ENCODE peak calls at places on chromosome 12, in seven cellular contexts. R is CD8-positive, alpha-beta memory T cell; K is left ventricle myocardium inferior; I is Panc1; W is GM23338; D is stomach; G is heart left ventricle. S is an unnamed sample.

GRCh38 chr12:109864916-109865315 is 15.4 kb downstream of the GLTP start:
- DNase-seq in D (no peak), I (no peak), G (no peak), W (peak; percentile 44), K (no peak), R (no peak), S (no peak)

GRCh38 chr12:114220311-114220710 is 185.6 kb downstream of the TBX5 start:
- DNase-seq in K (no peak), R (no peak), W (peak; percentile 58), G (no peak), D (no peak), I (no peak), S (no peak)

GRCh38 chr12:10722502-10722904 is 620 bp downstream of the YBX3 start:
- DNase-seq in G (peak; percentile 63), D (peak; percentile 43), R (peak; percentile 56), K (peak; percentile 52), W (no peak), I (no peak), S (no peak)

GRCh38 chr12:79217306-79217705 is 352.7 kb downstream of the SYT1 start:
- DNase-seq in D (no peak), R (no peak), W (peak; percentile 17), I (no peak), G (no peak), K (no peak), S (no peak)

GRCh38 chr12:31828057-31828456 is 99.2 kb upstream of the AMN1 start:
- DNase-seq in W (no peak), G (no peak), R (peak; percentile 7), K (no peak), I (no peak), D (no peak), S (no peak)

GRCh38 chr12:85866929-85867776 is 6.9 kb upstream of the NTS start:
- DNase-seq in G (no peak), W (peak; percentile 76), D (no peak), K (no peak), I (peak; percentile 22), R (no peak), S (no peak)

GRCh38 chr12:89827592-89827991 is 119.0 kb upstream of the ATP2B1 start:
- DNase-seq in R (no peak), G (no peak), K (no peak), I (no peak), D (no peak), W (no peak), S (no peak)

GRCh38 chr12:25187781-25188180 is 7.2 kb downstream of the DNAI7 start:
- DNase-seq in R (no peak), W (no peak), G (no peak), D (no peak), K (no peak), I (no peak), S (no peak)

GRCh38 chr12:14948672-14949071 is 10.3 kb upstream of the ERP27 start:
- DNase-seq in W (peak; percentile 55), K (no peak), R (peak; percentile 81), I (no peak), G (no peak), D (no peak), S (no peak)

GRCh38 chr12:54173066-54173726 is 15.6 kb downstream of the SMUG1 start:
- DNase-seq in K (peak; percentile 40), W (peak; percentile 78), D (peak; percentile 52), R (peak; percentile 9), G (no peak), I (no peak), S (peak; percentile 47)

GRCh38 chr12:93571360-93571853 is 1.1 kb upstream of the SOCS2 start:
- DNase-seq in I (no peak), G (peak; percentile 84), K (peak; percentile 78), W (peak; percentile 85), R (peak; percentile 60), D (peak; percentile 66), S (no peak)

GRCh38 chr12:51242150-51242549 is 3.5 kb downstream of the DAZAP2 start:
- DNase-seq in R (no peak), G (peak; percentile 53), I (no peak), D (no peak), W (no peak), K (peak; percentile 33), S (no peak)

GRCh38 chr12:57093412-57094193 is 4.7 kb downstream of the NAB2 start:
- DNase-seq in I (no peak), R (peak; percentile 44), K (peak; percentile 75), G (peak; percentile 79), D (peak; percentile 55), W (peak; percentile 81), S (peak; percentile 69)

GRCh38 chr12:107645630-107646333 is 39.8 kb upstream of the PWP1 start:
- DNase-seq in G (no peak), I (no peak), K (no peak), W (peak; percentile 88), R (no peak), D (no peak), S (no peak)

GRCh38 chr12:100794441-100795192 is at the start of gene ANO4:
- DNase-seq in W (peak; percentile 42), D (no peak), R (no peak), G (no peak), K (no peak), I (no peak), S (peak; percentile 66)

GRCh38 chr12:111781085-111781658 is 14.4 kb downstream of the ALDH2 start:
- DNase-seq in R (no peak), I (no peak), K (no peak), G (no peak), D (no peak), W (no peak), S (no peak)

GRCh38 chr12:53219956-53220856 is 11.8 kb downstream of the RARG start:
- DNase-seq in D (peak; percentile 72), G (peak; percentile 49), R (peak; percentile 74), K (peak; percentile 71), I (peak; percentile 72), W (peak; percentile 80), S (peak; percentile 53)

GRCh38 chr12:75738486-75738885 is 227.1 kb upstream of the KRR1 start:
- DNase-seq in G (no peak), W (no peak), R (no peak), I (no peak), D (no peak), K (no peak), S (no peak)

GRCh38 chr12:60173213-60174170 is 577.7 kb downstream of the SLC16A7 start:
- DNase-seq in W (peak; percentile 4), K (no peak), I (no peak), R (no peak), D (no peak), G (no peak), S (no peak)

GRCh38 chr12:56014205-56014604 is 6.6 kb upstream of the IKZF4 start:
- DNase-seq in I (no peak), G (no peak), K (no peak), W (no peak), R (no peak), D (no peak), S (no peak)

GRCh38 chr12:61713121-61713520 is 547.1 kb upstream of the USP15 start:
- DNase-seq in K (no peak), R (no peak), D (no peak), G (no peak), W (no peak), I (no peak), S (no peak)

GRCh38 chr12:49098035-49098451 is 3.4 kb upstream of the DHH start:
- DNase-seq in K (peak; percentile 25), I (peak; percentile 38), D (peak; percentile 61), W (peak; percentile 87), R (peak; percentile 43), G (peak; percentile 45), S (peak; percentile 29)

DNA sequence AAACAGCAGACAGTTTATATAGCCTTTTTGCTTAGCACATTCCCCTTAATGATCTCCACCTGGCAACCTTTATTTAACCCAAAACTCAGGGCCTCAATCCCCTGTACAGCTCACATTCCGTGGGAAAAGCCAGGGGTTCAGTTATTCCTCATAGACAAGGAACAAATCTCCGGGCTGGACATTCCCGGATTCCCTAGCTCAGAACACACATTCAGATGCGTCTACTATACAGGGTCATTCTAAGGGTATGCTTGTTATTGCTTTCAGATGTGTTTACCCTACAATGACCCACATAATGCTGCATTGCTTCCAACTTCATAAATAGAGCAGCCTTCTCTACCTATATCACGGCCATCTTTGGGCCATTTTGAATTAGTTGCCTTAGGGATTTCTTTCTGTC is 73.9 kb upstream of the DCN start:
- DNase-seq in D (no peak), R (no peak), K (no peak), G (no peak), W (no peak), I (no peak), S (no peak)
- H3K27ac ChIP-seq in D (no peak overlapping the region), R (no peak overlapping the region), K (no peak overlapping the region), G (no peak overlapping the region), W (no peak overlapping the region), I (no peak overlapping the region), S (no peak overlapping the region)

GRCh38 chr12:6335451-6336078 is 6.3 kb downstream of the TNFRSF1A start:
- DNase-seq in W (peak; percentile 58), I (no peak), G (peak; percentile 91), R (peak; percentile 86), D (peak; percentile 81), K (peak; percentile 72), S (peak; percentile 23)

GRCh38 chr12:6334359-6334758 is 7.5 kb downstream of the TNFRSF1A start:
- DNase-seq in W (no peak), D (no peak), G (no peak), I (no peak), R (no peak), K (no peak), S (no peak)

GRCh38 chr12:6336079-6336858 is 5.6 kb downstream of the TNFRSF1A start:
- DNase-seq in I (peak; percentile 93), G (peak; percentile 97), R (peak; percentile 46), W (peak; percentile 99), K (peak; percentile 93), D (peak; percentile 90), S (peak; percentile 8)

GRCh38 chr12:6333566-6333965 is 8.3 kb downstream of the TNFRSF1A start:
- DNase-seq in D (no peak), I (no peak), G (no peak), R (peak; percentile 26), K (no peak), W (no peak), S (no peak)

DNA sequence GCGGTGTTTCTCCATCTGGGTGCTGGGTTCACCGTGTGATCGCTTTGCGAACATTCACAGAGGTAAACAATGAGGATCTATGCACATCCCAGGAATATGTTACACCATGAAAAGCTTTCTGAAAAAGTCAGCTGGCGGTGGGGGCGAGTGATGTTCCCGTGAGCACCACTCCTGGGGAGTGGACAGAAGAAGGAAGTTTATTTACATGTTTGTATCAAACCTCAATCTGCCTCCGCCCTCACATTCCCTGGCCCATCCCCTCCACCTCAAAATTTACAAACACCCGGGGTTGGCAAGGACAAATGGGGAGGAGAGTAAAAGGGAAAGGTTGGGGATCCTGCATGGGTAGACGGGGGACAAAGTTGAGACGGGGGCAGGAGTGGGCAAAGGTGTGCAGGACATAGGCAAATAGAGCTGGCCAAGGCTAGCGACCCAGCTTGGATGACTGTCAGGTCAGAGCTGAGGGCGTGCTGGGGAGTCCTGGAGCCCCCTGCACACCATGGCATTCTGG is 6.9 kb downstream of the TNFRSF1A start:
- DNase-seq in D (peak; percentile 43), W (no peak), K (no peak), I (no peak), R (no peak), G (peak; percentile 56), S (no peak)
- H3K4me3 ChIP-seq in D (peak overlapping the region; percentile 85), W (peak overlapping the region; percentile 43), K (peak overlapping the region; percentile 90), I (peak overlapping the region; percentile 71), R (peak overlapping the region; percentile 91), G (peak overlapping the region; percentile 81), S (peak overlapping the region; percentile 42)

GRCh38 chr12:1319215-1319614 is 275.2 kb downstream of the FBXL14 start:
- DNase-seq in G (no peak), K (no peak), W (no peak), D (no peak), I (no peak), R (no peak), S (no peak)
- H3K27ac ChIP-seq in G (no peak overlapping the region), K (peak overlapping the region; percentile 67), W (no peak overlapping the region), D (peak overlapping the region; percentile 63), I (peak overlapping the region; percentile 89), R (no peak overlapping the region), S (peak overlapping the region; percentile 54)

GRCh38 chr12:116282371-116283286 is 5.1 kb upstream of the MED13L start:
- DNase-seq in K (no peak), W (peak; percentile 21), R (no peak), D (no peak), G (no peak), I (no peak), S (no peak)
- H3K4me3 ChIP-seq in K (peak overlapping the region; percentile 33), W (no peak overlapping the region), R (no peak overlapping the region), D (no peak overlapping the region), G (peak overlapping the region; percentile 42), I (peak overlapping the region; percentile 28), S (no peak overlapping the region)

S was measured in dorsolateral prefrontal cortex.